ENCODE peak calls at places on chromosomes 3 and 15, in eight cellular contexts. M, W, K, I, Z, G, J and B are unnamed samples.

GRCh38 chr15:45414215-45414885 is 36.0 kb upstream of the GATM start:
- DNase-seq in Z (no peak), M (no peak), J (no peak), G (no peak), K (no peak), I (peak), W (no peak), B (no peak)

GRCh38 chr15:48638966-48639365 is 6.5 kb downstream of the FBN1 start:
- DNase-seq in M (no peak), W (no peak), K (no peak), J (no peak), Z (no peak), G (no peak), I (no peak), B (no peak)

GRCh38 chr15:31811641-31812040 is 218.7 kb upstream of the CHRNA7 start:
- DNase-seq in M (no peak), J (no peak), I (no peak), Z (no peak), K (no peak), W (no peak), G (no peak), B (no peak)

GRCh38 chr15:38646716-38647115 is 82.1 kb upstream of the RASGRP1 start:
- DNase-seq in M (no peak), J (no peak), G (no peak), I (no peak), Z (no peak), W (no peak), K (no peak), B (no peak)

GRCh38 chr15:53535886-53536285 is 223.6 kb downstream of the WDR72 start:
- DNase-seq in K (no peak), M (no peak), W (no peak), I (no peak), G (no peak), J (no peak), Z (no peak), B (no peak)

GRCh38 chr3:13263770-13264467 is 156.2 kb downstream of the NUP210 start:
- DNase-seq in G (no peak), J (no peak), W (no peak), K (no peak), I (peak), M (no peak), Z (no peak), B (no peak)

GRCh38 chr3:174440350-174440716 is 418.8 kb upstream of the NAALADL2 start:
- DNase-seq in I (peak), J (peak), Z (no peak), K (no peak), G (peak), M (no peak), W (no peak), B (peak)

GRCh38 chr15:40743466-40743865 is 11.6 kb downstream of the RMDN3 start:
- DNase-seq in K (no peak), G (no peak), J (no peak), M (no peak), Z (no peak), W (no peak), I (no peak), B (no peak)

GRCh38 chr3:17831366-17831765 is 88.9 kb upstream of the TBC1D5 start:
- DNase-seq in K (no peak), I (peak), J (no peak), M (no peak), Z (no peak), G (no peak), W (no peak), B (no peak)

GRCh38 chr3:187773963-187774789 is 28.9 kb upstream of the BCL6 start:
- DNase-seq in K (no peak), W (no peak), J (no peak), G (no peak), I (no peak), Z (peak), M (no peak), B (no peak)

GRCh38 chr15:55782901-55783300 is 39.9 kb upstream of the PRTG start:
- DNase-seq in M (no peak), Z (no peak), K (no peak), J (no peak), W (no peak), G (no peak), I (no peak), B (no peak)

GRCh38 chr3:119170821-119171220 is 2.6 kb upstream of the UPK1B start:
- DNase-seq in G (peak), W (no peak), J (no peak), Z (no peak), K (no peak), M (no peak), I (peak), B (no peak)

GRCh38 chr15:49815506-49815905 is 194.7 kb downstream of the DTWD1 start:
- DNase-seq in K (no peak), M (no peak), G (no peak), W (no peak), J (no peak), I (peak), Z (no peak), B (no peak)

GRCh38 chr3:126415661-126416591 is 21.2 kb downstream of the CFAP100 start:
- DNase-seq in W (no peak), G (no peak), K (no peak), I (no peak), J (no peak), Z (no peak), M (no peak), B (no peak)

GRCh38 chr3:46395210-46395661 is 11.6 kb downstream of the CCR5AS start:
- DNase-seq in I (no peak), W (no peak), M (no peak), J (no peak), Z (peak), K (no peak), G (no peak), B (no peak)

GRCh38 chr3:31973081-31973480 is 8.0 kb downstream of the OSBPL10 start:
- DNase-seq in J (no peak), W (no peak), M (no peak), I (no peak), K (no peak), Z (no peak), G (no peak), B (no peak)